ENCODE peak calls at places on chromosomes 16 and 17, in seven cellular contexts. Q, I, E, W, X, Y and C are unnamed samples.

GRCh38 chr16:29745853-29746345 is at the start of gene C16orf54:
- DNase-seq in Q (no peak), I (peak), E (no peak), W (no peak), X (no peak), Y (peak), C (no peak)

GRCh38 chr17:78355045-78355641 is 4.7 kb downstream of the SOCS3 start:
- DNase-seq in Q (no peak), I (no peak), E (no peak), W (no peak), X (no peak), Y (no peak), C (no peak)

GRCh38 chr17:28053725-28054124 is 11.2 kb downstream of the NLK start:
- DNase-seq in Q (no peak), I (no peak), E (no peak), W (no peak), X (no peak), Y (no peak), C (no peak)

GRCh38 chr16:68915561-68915960 is 72.2 kb downstream of the TANGO6 start:
- DNase-seq in Q (peak), I (no peak), E (no peak), W (no peak), X (no peak), Y (no peak), C (no peak)

GRCh38 chr16:77850637-77851330 is 62.4 kb downstream of the VAT1L start:
- DNase-seq in Q (no peak), I (peak), E (no peak), W (no peak), X (no peak), Y (no peak), C (no peak)

GRCh38 chr17:5049314-5049819 is 14.1 kb upstream of the SLC52A1 start:
- DNase-seq in Q (no peak), I (no peak), E (no peak), W (no peak), X (no peak), Y (peak), C (no peak)

GRCh38 chr17:42050360-42051012 is at the start of gene C17orf113:
- DNase-seq in Q (no peak), I (peak), E (no peak), W (peak), X (peak), Y (peak), C (no peak)

GRCh38 chr16:89115216-89115949 is 21.7 kb downstream of the ACSF3 start:
- DNase-seq in Q (peak), I (peak), E (no peak), W (no peak), X (no peak), Y (peak), C (no peak)

GRCh38 chr16:72092832-72093447 is 480 bp downstream of the TXNL4B start:
- DNase-seq in Q (peak), I (no peak), E (no peak), W (peak), X (peak), Y (peak), C (no peak)

GRCh38 chr17:41835214-41835799 is 725 bp downstream of the NT5C3B start:
- DNase-seq in Q (no peak), I (no peak), E (no peak), W (no peak), X (no peak), Y (no peak), C (no peak)

GRCh38 chr16:15970202-15970601 is 20.8 kb downstream of the ABCC1 start:
- DNase-seq in Q (no peak), I (no peak), E (no peak), W (no peak), X (no peak), Y (peak), C (peak)

GRCh38 chr17:8832711-8833352 is 33.7 kb upstream of the MFSD6L start:
- DNase-seq in Q (no peak), I (peak), E (no peak), W (peak), X (peak), Y (no peak), C (no peak)

GRCh38 chr17:9230346-9230745 is 209.0 kb downstream of the NTN1 start:
- DNase-seq in Q (no peak), I (no peak), E (no peak), W (no peak), X (no peak), Y (no peak), C (no peak)

GRCh38 chr16:12992066-12992465 is 90.7 kb downstream of the SHISA9 start:
- DNase-seq in Q (no peak), I (no peak), E (no peak), W (no peak), X (no peak), Y (no peak), C (no peak)

GRCh38 chr16:83245061-83245460 is 562.7 kb upstream of the HSBP1 start:
- DNase-seq in Q (no peak), I (no peak), E (no peak), W (no peak), X (no peak), Y (no peak), C (no peak)

GRCh38 chr17:74089869-74090464 is 113.5 kb upstream of the RPL38 start:
- DNase-seq in Q (peak), I (peak), E (no peak), W (peak), X (peak), Y (peak), C (peak)

GRCh38 chr17:78722101-78722761 is 59.8 kb downstream of the CYTH1 start:
- DNase-seq in Q (no peak), I (peak), E (no peak), W (no peak), X (no peak), Y (no peak), C (no peak)

GRCh38 chr16:2270588-2271470 is 2.9 kb upstream of the RNPS1 start:
- DNase-seq in Q (no peak), I (no peak), E (no peak), W (no peak), X (no peak), Y (no peak), C (no peak)

GRCh38 chr16:65570261-65570660 is 448.4 kb upstream of the CDH11 start:
- DNase-seq in Q (no peak), I (no peak), E (no peak), W (no peak), X (no peak), Y (no peak), C (no peak)

GRCh38 chr16:48556913-48557351 is 53.0 kb downstream of the N4BP1 start:
- DNase-seq in Q (peak), I (no peak), E (no peak), W (no peak), X (no peak), Y (no peak), C (no peak)

GRCh38 chr16:68762996-68763756 is 26.1 kb downstream of the CDH1 start:
- DNase-seq in Q (no peak), I (no peak), E (no peak), W (no peak), X (no peak), Y (no peak), C (no peak)